ENCODE peak calls at places on chromosome 6, in ten cellular contexts. V is CD8-positive, alpha-beta T cell; O is psoas muscle; H is lung; K is fibroblast of lung; L is GM23248; Z is Karpas-422; P is thoracic aorta; S is trophoblast cell; B is A549. R is an unnamed sample.

GRCh38 chr6:128731249-128732165 is 151.4 kb upstream of the LAMA2 start:
- DNase-seq in V (no peak), B (peak), S (peak), L (peak), K (peak), H (no peak), O (no peak), P (no peak), Z (peak), R (no peak)

GRCh38 chr6:82298012-82298411 is 50.5 kb upstream of the IBTK start:
- DNase-seq in P (no peak), V (no peak), Z (no peak), L (peak), S (peak), K (no peak), H (no peak), O (no peak), B (peak), R (no peak)

GRCh38 chr6:20827798-20828197 is 293.5 kb downstream of the CDKAL1 start:
- DNase-seq in O (no peak), S (no peak), V (no peak), P (no peak), K (peak), L (peak), Z (no peak), B (no peak), H (no peak), R (no peak)

GRCh38 chr6:10194816-10195639 is 219.8 kb downstream of the TFAP2A start:
- DNase-seq in V (no peak), O (no peak), H (no peak), P (no peak), S (no peak), L (no peak), Z (no peak), B (no peak), K (no peak), R (no peak)

GRCh38 chr6:82720992-82721391 is 344.6 kb downstream of the UBE3D start:
- DNase-seq in B (no peak), L (no peak), O (no peak), Z (no peak), P (no peak), K (no peak), S (no peak), H (no peak), V (no peak), R (no peak)

GRCh38 chr6:112983741-112984221 is 636.7 kb downstream of the RFPL4B start:
- DNase-seq in L (peak), K (peak), Z (no peak), B (peak), S (no peak), O (no peak), H (no peak), V (no peak), P (no peak), R (no peak)

GRCh38 chr6:112202639-112203341 is 51.6 kb downstream of the LAMA4 start:
- DNase-seq in O (no peak), L (peak), Z (no peak), S (peak), K (peak), P (no peak), H (no peak), V (no peak), B (no peak), R (no peak)

GRCh38 chr6:142947702-142948480 is 2.9 kb upstream of the HIVEP2 start:
- DNase-seq in Z (peak), P (no peak), B (no peak), H (no peak), L (no peak), K (peak), S (no peak), O (no peak), V (no peak), R (no peak)

GRCh38 chr6:121652223-121652622 is 216.8 kb downstream of the GJA1 start:
- DNase-seq in S (no peak), H (no peak), Z (no peak), P (no peak), L (no peak), B (no peak), V (no peak), O (no peak), K (no peak), R (no peak)

GRCh38 chr6:150857062-150857905 is 8.2 kb upstream of the MTHFD1L start:
- DNase-seq in P (no peak), B (peak), H (peak), S (peak), L (peak), O (no peak), K (peak), Z (no peak), V (no peak), R (no peak)

GRCh38 chr6:109979033-109979921 is 1.2 kb downstream of the GPR6 start:
- DNase-seq in O (no peak), L (no peak), S (no peak), B (no peak), P (no peak), V (no peak), H (no peak), K (no peak), Z (no peak), R (peak)

GRCh38 chr6:80676386-80676785 is 569.9 kb downstream of the BCKDHB start:
- DNase-seq in K (peak), P (no peak), V (no peak), S (no peak), Z (no peak), H (no peak), L (peak), O (no peak), B (no peak), R (no peak)

GRCh38 chr6:109515781-109516409 is 32.9 kb upstream of the ZBTB24 start:
- DNase-seq in H (no peak), O (no peak), V (no peak), P (no peak), Z (no peak), S (no peak), L (peak), K (peak), B (no peak), R (no peak)

GRCh38 chr6:140168365-140168764 is 793.9 kb upstream of the CITED2 start:
- DNase-seq in H (no peak), S (no peak), L (no peak), P (no peak), Z (no peak), V (no peak), B (no peak), O (no peak), K (no peak), R (no peak)

GRCh38 chr6:53614676-53615075 is 50.9 kb downstream of the KLHL31 start:
- DNase-seq in H (no peak), L (no peak), S (no peak), O (no peak), V (no peak), P (no peak), Z (no peak), K (no peak), B (peak), R (no peak)

GRCh38 chr6:30810813-30811329 is 66.5 kb upstream of the IER3 start:
- DNase-seq in Z (no peak), S (peak), B (no peak), K (no peak), V (no peak), P (no peak), H (no peak), O (no peak), L (no peak), R (no peak)

GRCh38 chr6:104161960-104162669 is 697.6 kb downstream of the HACE1 start:
- DNase-seq in H (no peak), S (no peak), V (no peak), P (no peak), Z (no peak), B (peak), K (no peak), O (peak), L (peak), R (no peak)

GRCh38 chr6:147904416-147904815 is 395.9 kb downstream of the SAMD5 start:
- DNase-seq in O (no peak), P (no peak), S (no peak), Z (no peak), K (no peak), V (no peak), H (no peak), B (no peak), L (no peak), R (no peak)

GRCh38 chr6:26250806-26251075 is 114.3 kb upstream of the BTN3A2 start:
- DNase-seq in P (no peak), O (no peak), L (peak), S (no peak), B (no peak), H (no peak), Z (no peak), V (no peak), K (no peak), R (no peak)

GRCh38 chr6:81894286-81894685 is 141.8 kb upstream of the TENT5A start:
- DNase-seq in P (no peak), Z (no peak), K (peak), V (no peak), S (no peak), B (no peak), O (no peak), L (peak), H (no peak), R (no peak)

GRCh38 chr6:45531999-45532605 is 154.4 kb upstream of the SUPT3H start:
- DNase-seq in K (no peak), V (no peak), S (no peak), P (no peak), O (no peak), H (no peak), L (no peak), B (no peak), Z (no peak), R (no peak)

GRCh38 chr6:157859775-157860504 is 36.9 kb downstream of the SNX9 start:
- DNase-seq in K (no peak), H (no peak), O (no peak), Z (no peak), P (no peak), L (no peak), V (no peak), B (no peak), S (no peak), R (no peak)

GRCh38 chr6:52650946-52651345 is 20.0 kb upstream of the TMEM14A start:
- DNase-seq in P (no peak), H (no peak), S (no peak), O (no peak), K (peak), Z (no peak), B (no peak), V (no peak), L (no peak), R (no peak)

GRCh38 chr6:112282217-112282616 is 27.9 kb upstream of the LAMA4 start:
- DNase-seq in B (peak), L (peak), O (peak), S (peak), Z (no peak), V (no peak), K (peak), P (no peak), H (peak), R (peak)

GRCh38 chr6:122803056-122803695 is 14.1 kb downstream of the SMPDL3A start:
- DNase-seq in Z (no peak), L (peak), O (no peak), H (no peak), K (peak), P (no peak), S (no peak), V (no peak), B (no peak), R (no peak)

GRCh38 chr6:67680297-67680932 is 954.7 kb upstream of the ADGRB3 start:
- DNase-seq in Z (no peak), H (no peak), S (no peak), P (no peak), V (no peak), O (no peak), K (peak), L (no peak), B (no peak), R (no peak)

GRCh38 chr6:55983861-55984260 is 108.5 kb upstream of the BMP5 start:
- DNase-seq in O (no peak), Z (no peak), V (no peak), L (no peak), K (no peak), P (no peak), S (no peak), H (no peak), B (no peak), R (no peak)

GRCh38 chr6:79868098-79868722 is 79.1 kb downstream of the ELOVL4 start:
- DNase-seq in S (peak), B (peak), L (peak), H (no peak), P (no peak), Z (peak), K (peak), O (no peak), V (no peak), R (no peak)

GRCh38 chr6:17907467-17908229 is 79.8 kb downstream of the KIF13A start:
- DNase-seq in H (peak), O (peak), S (peak), B (peak), V (no peak), P (peak), K (peak), L (peak), Z (no peak), R (peak)

GRCh38 chr6:106186172-106186571 is 100.0 kb downstream of the PRDM1 start:
- DNase-seq in O (no peak), B (no peak), S (no peak), P (no peak), V (no peak), K (no peak), Z (no peak), L (no peak), H (no peak), R (no peak)

GRCh38 chr6:106185626-106186025 is 99.5 kb downstream of the PRDM1 start:
- DNase-seq in O (no peak), V (no peak), Z (no peak), S (no peak), L (no peak), K (no peak), H (no peak), P (no peak), B (no peak), R (no peak)

GRCh38 chr6:106186714-106187113 is 100.6 kb downstream of the PRDM1 start:
- DNase-seq in S (no peak), L (no peak), V (no peak), H (no peak), K (no peak), B (no peak), P (no peak), O (no peak), Z (no peak), R (no peak)

GRCh38 chr6:106188104-106188794 is 102.1 kb downstream of the PRDM1 start:
- DNase-seq in P (no peak), B (peak), H (no peak), V (no peak), O (no peak), Z (no peak), S (no peak), L (no peak), K (no peak), R (no peak)

DNA sequence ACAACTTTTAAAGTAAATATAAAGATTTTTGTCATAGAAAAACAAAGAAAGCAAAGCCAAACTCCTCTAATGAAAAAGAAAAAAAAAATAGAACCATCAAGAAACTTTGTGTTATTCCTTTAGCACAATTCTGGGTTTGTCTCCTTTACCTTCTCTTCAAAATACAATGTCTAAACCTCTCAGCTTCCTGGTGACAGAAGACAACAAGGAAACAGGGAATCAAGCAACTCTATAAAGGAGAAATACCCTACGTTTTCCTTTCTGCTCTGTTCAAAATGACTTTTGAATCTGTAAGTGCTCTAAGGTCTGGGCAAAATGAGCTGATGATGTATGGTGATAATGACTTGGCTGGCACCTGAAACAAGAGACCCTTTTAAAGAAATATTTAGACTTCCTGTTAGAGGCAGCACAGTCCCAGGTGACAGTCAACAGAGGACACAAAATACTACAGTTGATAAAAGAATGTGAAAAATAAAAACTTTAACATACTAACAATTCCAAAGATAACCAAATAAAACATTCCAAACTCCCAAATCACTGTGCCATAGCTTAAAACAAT is 101.4 kb downstream of the PRDM1 start:
- DNase-seq in L (no peak), H (no peak), S (no peak), B (no peak), V (no peak), Z (no peak), P (no peak), O (no peak), K (no peak), R (no peak)
- H3K4me3 ChIP-seq in L (no peak), H (no peak), S (no peak), B (no peak), V (no peak), Z (no peak), P (no peak), O (no peak), K (no peak), R (no peak)

DNA sequence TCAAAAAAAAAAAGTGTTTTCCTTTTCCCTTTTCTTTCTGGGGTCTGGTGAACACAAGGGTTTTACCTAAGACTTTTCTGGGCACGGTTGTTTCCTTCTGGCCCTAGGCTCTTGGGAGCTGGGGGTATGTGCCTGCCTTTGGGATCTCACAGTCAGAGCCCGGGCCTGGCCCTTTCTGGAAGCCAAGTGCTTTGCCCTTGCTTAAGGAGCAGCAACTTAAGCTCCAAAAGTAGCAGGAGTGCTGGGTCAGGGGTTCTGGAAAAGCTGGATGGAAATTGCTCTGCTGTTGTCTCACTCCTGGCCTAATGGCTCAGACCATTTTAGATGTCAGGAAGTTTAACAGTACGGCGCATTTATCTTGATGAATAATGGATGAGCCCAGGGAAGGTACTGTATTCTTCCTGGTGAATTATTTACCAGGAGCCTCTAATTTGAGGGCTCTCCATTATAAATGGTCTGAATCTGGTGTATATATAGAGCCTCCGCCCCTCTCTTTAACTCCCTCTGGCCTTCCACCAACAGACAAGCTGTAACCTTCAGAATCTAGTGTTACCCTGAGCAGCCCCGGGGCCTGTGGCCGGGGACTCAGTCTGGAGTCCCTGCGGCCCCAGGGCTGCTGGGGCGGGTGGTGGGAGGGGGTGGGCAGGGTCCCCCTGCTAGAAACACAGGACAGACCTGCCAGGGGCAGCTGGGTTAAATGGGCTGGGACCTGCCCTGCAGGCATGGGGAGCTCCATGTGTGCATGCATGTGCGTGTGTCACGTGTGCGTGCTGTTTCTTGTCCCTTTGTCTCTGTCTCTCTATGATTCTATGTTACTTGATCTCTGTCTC is 37.5 kb downstream of the PTK7 start:
- DNase-seq in L (peak), K (peak), Z (no peak), P (no peak), V (no peak), B (no peak), S (no peak), H (no peak), O (no peak), R (no peak)
- H3K27ac ChIP-seq in L (peak), K (peak), Z (no peak), P (no peak), V (no peak), B (no peak), S (peak), H (peak), O (no peak), R (no peak)

GRCh38 chr6:129859524-129859923 is 1.6 kb downstream of the TMEM244 start:
- DNase-seq in H (no peak), B (no peak), K (peak), S (no peak), V (no peak), Z (no peak), L (peak), O (no peak), P (no peak), R (no peak)
- H3K4me3 ChIP-seq in H (no peak), B (no peak), K (no peak), S (no peak), V (no peak), Z (no peak), L (no peak), O (no peak), P (no peak), R (no peak)

GRCh38 chr6:4999586-4999985 is 4.3 kb downstream of the RPP40 start:
- DNase-seq in S (no peak), Z (no peak), B (no peak), H (no peak), P (no peak), L (no peak), O (no peak), K (no peak), V (no peak), R (no peak)
- H3K27ac ChIP-seq in S (no peak), Z (no peak), B (no peak), H (no peak), P (no peak), L (no peak), O (no peak), K (no peak), V (no peak), R (no peak)

GRCh38 chr6:96899019-96899418 is 1.3 kb upstream of the NDUFAF4 start:
- DNase-seq in Z (no peak), O (no peak), B (peak), H (no peak), K (peak), P (no peak), L (peak), V (no peak), S (no peak), R (no peak)
- H3K4me3 ChIP-seq in Z (peak), O (peak), B (no peak), H (no peak), K (peak), P (peak), L (peak), V (no peak), S (no peak), R (peak)

GRCh38 chr6:15475872-15476271 is 187.0 kb downstream of the DTNBP1 start:
- DNase-seq in L (no peak), P (no peak), B (no peak), V (no peak), S (no peak), Z (no peak), H (no peak), O (no peak), K (no peak), R (no peak)

GRCh38 chr6:15477746-15478145 is 185.1 kb downstream of the DTNBP1 start:
- DNase-seq in P (no peak), B (no peak), V (no peak), H (no peak), Z (no peak), S (no peak), K (no peak), O (no peak), L (no peak), R (no peak)

GRCh38 chr6:15474196-15474595 is 188.6 kb downstream of the DTNBP1 start:
- DNase-seq in L (peak), H (no peak), O (no peak), V (no peak), S (peak), P (no peak), B (no peak), Z (no peak), K (peak), R (no peak)

GRCh38 chr6:15475261-15475660 is 187.6 kb downstream of the DTNBP1 start:
- DNase-seq in B (no peak), O (no peak), S (no peak), P (no peak), K (no peak), V (no peak), L (no peak), Z (no peak), H (no peak), R (no peak)

DNA sequence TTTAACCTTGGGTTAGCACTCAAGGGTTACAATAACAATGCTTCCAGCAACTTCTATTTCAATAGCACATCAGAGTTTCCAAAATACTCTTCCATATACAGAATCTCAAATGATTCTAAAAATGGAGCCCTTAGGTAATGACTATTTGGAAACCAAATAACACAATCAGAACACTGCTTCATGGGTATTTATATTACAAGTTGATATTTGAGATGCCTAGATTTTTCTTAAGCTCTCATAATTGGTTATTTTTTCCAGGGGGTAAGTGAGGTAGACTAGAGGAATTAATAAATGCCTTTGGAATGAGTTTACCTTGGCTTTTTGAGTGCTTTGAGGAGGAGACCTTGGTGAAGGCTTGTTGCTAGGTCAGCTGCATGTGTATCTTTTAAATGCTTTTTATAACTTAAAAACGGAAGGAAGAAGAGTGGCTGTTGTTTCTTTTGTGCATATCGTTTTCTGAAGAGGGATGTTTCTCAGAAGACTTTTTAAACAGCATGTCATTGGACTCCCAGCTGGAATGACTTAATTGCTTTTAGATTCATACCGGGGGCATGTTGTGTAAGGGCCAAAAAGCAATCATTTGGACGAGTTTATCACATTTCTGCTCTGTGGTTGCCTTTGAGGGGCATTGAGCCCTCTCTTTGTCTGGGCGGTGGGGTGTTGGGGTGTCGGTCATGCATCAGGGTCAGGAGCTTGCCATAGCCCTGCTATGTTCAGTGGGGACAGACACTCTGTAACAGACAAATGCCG is 186.0 kb downstream of the DTNBP1 start:
- DNase-seq in H (no peak), Z (no peak), L (peak), O (no peak), P (no peak), B (no peak), K (peak), V (no peak), S (no peak), R (no peak)
- H3K27ac ChIP-seq in H (peak), Z (no peak), L (peak), O (peak), P (peak), B (no peak), K (peak), V (no peak), S (no peak), R (no peak)

R was measured in dorsolateral prefrontal cortex.